ENCODE peak calls at places on chromosomes 4 and X, in five cellular contexts. One of them, this sample, is unnamed.

GRCh38 chr4:2364654-2365053 is 53.8 kb downstream of the ZFYVE28 start:
- DNase-seq in GM13976: peak; percentile 72
- DNase-seq in fibroblast of lung: peak; percentile 51
- DNase-seq in immature natural killer cell: peak; percentile 83
- DNase-seq in GM12878: no peak
- DNase-seq in this sample: no peak

GRCh38 chr4:113908829-113909228 is 70.6 kb downstream of the ARSJ start:
- DNase-seq in GM12878: no peak
- DNase-seq in GM13976: no peak
- DNase-seq in fibroblast of lung: peak; percentile 29
- DNase-seq in immature natural killer cell: peak; percentile 2
- DNase-seq in this sample: no peak

GRCh38 chr4:17027495-17027894 is 129.1 kb upstream of the LDB2 start:
- DNase-seq in GM13976: no peak
- DNase-seq in GM12878: no peak
- DNase-seq in fibroblast of lung: peak; percentile 95
- DNase-seq in immature natural killer cell: no peak
- DNase-seq in this sample: no peak

GRCh38 chr4:85370400-85371032 is 104.4 kb upstream of the ARHGAP24 start:
- DNase-seq in immature natural killer cell: no peak
- DNase-seq in GM13976: no peak
- DNase-seq in fibroblast of lung: peak; percentile 53
- DNase-seq in GM12878: peak; percentile 11
- DNase-seq in this sample: no peak

GRCh38 chr4:152605641-152606304 is 69.9 kb upstream of the FBXW7 start:
- DNase-seq in fibroblast of lung: peak; percentile 51
- DNase-seq in immature natural killer cell: no peak
- DNase-seq in GM12878: no peak
- DNase-seq in GM13976: no peak
- DNase-seq in this sample: no peak

GRCh38 chrX:81120270-81120935 is 81.3 kb downstream of the HMGN5 start:
- DNase-seq in GM12878: no peak
- DNase-seq in GM13976: no peak
- DNase-seq in immature natural killer cell: no peak
- DNase-seq in fibroblast of lung: no peak
- DNase-seq in this sample: no peak

GRCh38 chr4:95415346-95415771 is 133.4 kb downstream of the UNC5C start:
- DNase-seq in fibroblast of lung: peak; percentile 39
- DNase-seq in GM13976: no peak
- DNase-seq in immature natural killer cell: no peak
- DNase-seq in GM12878: no peak
- DNase-seq in this sample: no peak

GRCh38 chr4:98110929-98111328 is 32.3 kb downstream of the STPG2 start:
- DNase-seq in immature natural killer cell: no peak
- DNase-seq in GM13976: no peak
- DNase-seq in fibroblast of lung: no peak
- DNase-seq in GM12878: no peak
- DNase-seq in this sample: no peak

GRCh38 chr4:153497091-153497531 is 31.0 kb downstream of the TMEM131L start:
- DNase-seq in GM13976: peak; percentile 47
- DNase-seq in GM12878: no peak
- DNase-seq in immature natural killer cell: peak; percentile 36
- DNase-seq in fibroblast of lung: no peak
- DNase-seq in this sample: no peak

GRCh38 chr4:113635739-113636437 is 125.7 kb downstream of the CAMK2D start:
- DNase-seq in GM13976: no peak
- DNase-seq in immature natural killer cell: no peak
- DNase-seq in GM12878: no peak
- DNase-seq in fibroblast of lung: peak; percentile 64
- DNase-seq in this sample: no peak

GRCh38 chr4:24244663-24245519 is 339.5 kb downstream of the DHX15 start:
- DNase-seq in fibroblast of lung: peak; percentile 85
- DNase-seq in GM13976: no peak
- DNase-seq in immature natural killer cell: no peak
- DNase-seq in GM12878: no peak
- DNase-seq in this sample: no peak

GRCh38 chr4:101355246-101355645 is 7.9 kb upstream of the PPP3CA start:
- DNase-seq in GM12878: no peak
- DNase-seq in GM13976: peak; percentile 38
- DNase-seq in fibroblast of lung: no peak
- DNase-seq in immature natural killer cell: no peak
- DNase-seq in this sample: peak; percentile 44

GRCh38 chrX:103488794-103489193 is 30.5 kb downstream of the RAB40A start:
- DNase-seq in fibroblast of lung: no peak
- DNase-seq in immature natural killer cell: no peak
- DNase-seq in GM13976: no peak
- DNase-seq in GM12878: no peak
- DNase-seq in this sample: no peak

GRCh38 chr4:134470544-134470943 is 269.0 kb upstream of the PABPC4L start:
- DNase-seq in GM12878: no peak
- DNase-seq in GM13976: no peak
- DNase-seq in immature natural killer cell: no peak
- DNase-seq in fibroblast of lung: peak; percentile 0
- DNase-seq in this sample: no peak

GRCh38 chr4:84800256-84800655 is 166.2 kb downstream of the WDFY3 start:
- DNase-seq in GM12878: no peak
- DNase-seq in fibroblast of lung: no peak
- DNase-seq in immature natural killer cell: no peak
- DNase-seq in GM13976: no peak
- DNase-seq in this sample: no peak

GRCh38 chr4:3768842-3769641 is 2.9 kb downstream of the ADRA2C start:
- DNase-seq in fibroblast of lung: no peak
- DNase-seq in GM13976: no peak
- DNase-seq in GM12878: no peak
- DNase-seq in immature natural killer cell: no peak
- DNase-seq in this sample: no peak

GRCh38 chr4:57191523-57192034 is 81.4 kb upstream of the IGFBP7 start:
- DNase-seq in GM13976: no peak
- DNase-seq in fibroblast of lung: peak; percentile 3
- DNase-seq in immature natural killer cell: no peak
- DNase-seq in GM12878: no peak
- DNase-seq in this sample: no peak

GRCh38 chrX:115948018-115948923 is 222.3 kb upstream of the AGTR2 start:
- DNase-seq in immature natural killer cell: no peak
- DNase-seq in fibroblast of lung: no peak
- DNase-seq in GM13976: peak; percentile 25
- DNase-seq in GM12878: peak; percentile 41
- DNase-seq in this sample: no peak

GRCh38 chrX:150967786-150968185 is 15.3 kb upstream of the HMGB3 start:
- DNase-seq in immature natural killer cell: no peak
- DNase-seq in fibroblast of lung: no peak
- DNase-seq in GM13976: no peak
- DNase-seq in GM12878: no peak
- DNase-seq in this sample: no peak

GRCh38 chr4:100849319-100849718 is 331.5 kb upstream of the EMCN start:
- DNase-seq in GM13976: no peak
- DNase-seq in GM12878: no peak
- DNase-seq in immature natural killer cell: no peak
- DNase-seq in fibroblast of lung: no peak
- DNase-seq in this sample: no peak

GRCh38 chr4:139099366-139099982 is 77.5 kb downstream of the ELF2 start:
- DNase-seq in GM13976: peak; percentile 77
- DNase-seq in fibroblast of lung: peak; percentile 86
- DNase-seq in immature natural killer cell: peak; percentile 72
- DNase-seq in GM12878: peak; percentile 45
- DNase-seq in this sample: peak; percentile 77

GRCh38 chrX:115649461-115650063 is 88.6 kb downstream of the PLS3 start:
- DNase-seq in fibroblast of lung: peak; percentile 9
- DNase-seq in GM12878: no peak
- DNase-seq in immature natural killer cell: no peak
- DNase-seq in GM13976: no peak
- DNase-seq in this sample: no peak

GRCh38 chrX:13741695-13742094 is 7.1 kb downstream of the OFD1 start:
- DNase-seq in GM12878: no peak
- DNase-seq in immature natural killer cell: no peak
- DNase-seq in GM13976: no peak
- DNase-seq in fibroblast of lung: no peak
- DNase-seq in this sample: no peak

GRCh38 chrX:49072712-49073095 is 1.1 kb downstream of the PRAF2 start:
- DNase-seq in GM13976: no peak
- DNase-seq in immature natural killer cell: no peak
- DNase-seq in fibroblast of lung: no peak
- DNase-seq in GM12878: no peak
- DNase-seq in this sample: no peak

GRCh38 chr4:107718351-107718965 is 1.6 kb downstream of the PAPSS1 start:
- DNase-seq in GM13976: peak; percentile 16
- DNase-seq in immature natural killer cell: no peak
- DNase-seq in GM12878: peak; percentile 50
- DNase-seq in fibroblast of lung: no peak
- DNase-seq in this sample: peak; percentile 37

GRCh38 chr4:73434311-73434710 is 1.7 kb upstream of the AFP start:
- DNase-seq in GM12878: no peak
- DNase-seq in GM13976: peak; percentile 16
- DNase-seq in immature natural killer cell: no peak
- DNase-seq in fibroblast of lung: peak; percentile 24
- DNase-seq in this sample: peak; percentile 4